ENCODE peak calls at places on chromosomes 11 and 22, in four cellular contexts. I is HL-60, D is BJ, H is Calu3. Z is an unnamed sample.

GRCh38 chr22:45201678-45202332 is 38.1 kb downstream of the NUP50 start:
- DNase-seq in H (no peak), I (no peak), D (peak), Z (peak)

GRCh38 chr11:108975641-108976071 is 310.8 kb downstream of the DDX10 start:
- DNase-seq in D (no peak), H (no peak), I (no peak), Z (no peak)

GRCh38 chr11:35875063-35875462 is 68.8 kb upstream of the LDLRAD3 start:
- DNase-seq in I (no peak), D (no peak), H (no peak), Z (no peak)

GRCh38 chr22:36768141-36768540 is 7.8 kb downstream of the IFT27 start:
- DNase-seq in D (no peak), I (no peak), H (no peak), Z (no peak)

GRCh38 chr11:575324-575995 is 810 bp upstream of the PHRF1 start:
- DNase-seq in I (peak), H (no peak), D (no peak), Z (peak)

GRCh38 chr11:67649634-67650540 is 643 bp downstream of the ACY3 start:
- DNase-seq in H (no peak), D (no peak), I (no peak), Z (no peak)

GRCh38 chr22:33116846-33117547 is 58.8 kb upstream of the SYN3 start:
- DNase-seq in H (no peak), I (no peak), D (no peak), Z (no peak)

GRCh38 chr11:1546536-1547466 is 25.3 kb downstream of the DUSP8 start:
- DNase-seq in D (no peak), I (peak), H (peak), Z (no peak)

GRCh38 chr11:123018702-123019101 is 37.1 kb upstream of the BSX start:
- DNase-seq in H (no peak), I (no peak), D (no peak), Z (no peak)

GRCh38 chr11:109320595-109320994 is 101.4 kb upstream of the C11orf87 start:
- DNase-seq in H (no peak), I (no peak), D (no peak), Z (no peak)

GRCh38 chr11:93131709-93132108 is 66.1 kb downstream of the SLC36A4 start:
- DNase-seq in I (no peak), D (no peak), H (no peak), Z (no peak)
- TF ChIP-seq CTCF in I (no peak), D (no peak), H (no peak), Z (no peak)

GRCh38 chr22:25061134-25061533 is 108.6 kb downstream of the KIAA1671 start:
- DNase-seq in H (no peak), D (no peak), I (no peak), Z (no peak)

GRCh38 chr22:25061605-25062377 is 109.3 kb downstream of the KIAA1671 start:
- DNase-seq in I (no peak), H (no peak), D (no peak), Z (no peak)

GRCh38 chr22:25062378-25063095 is 110.0 kb downstream of the KIAA1671 start:
- DNase-seq in I (no peak), D (no peak), H (no peak), Z (no peak)

GRCh38 chr22:25059438-25059837 is 106.9 kb downstream of the KIAA1671 start:
- DNase-seq in I (no peak), D (no peak), H (no peak), Z (no peak)

GRCh38 chr22:25060522-25061071 is 108.1 kb downstream of the KIAA1671 start:
- DNase-seq in D (no peak), I (no peak), H (no peak), Z (no peak)
- TF ChIP-seq CTCF in D (no peak), I (no peak), H (peak), Z (peak)

DNA sequence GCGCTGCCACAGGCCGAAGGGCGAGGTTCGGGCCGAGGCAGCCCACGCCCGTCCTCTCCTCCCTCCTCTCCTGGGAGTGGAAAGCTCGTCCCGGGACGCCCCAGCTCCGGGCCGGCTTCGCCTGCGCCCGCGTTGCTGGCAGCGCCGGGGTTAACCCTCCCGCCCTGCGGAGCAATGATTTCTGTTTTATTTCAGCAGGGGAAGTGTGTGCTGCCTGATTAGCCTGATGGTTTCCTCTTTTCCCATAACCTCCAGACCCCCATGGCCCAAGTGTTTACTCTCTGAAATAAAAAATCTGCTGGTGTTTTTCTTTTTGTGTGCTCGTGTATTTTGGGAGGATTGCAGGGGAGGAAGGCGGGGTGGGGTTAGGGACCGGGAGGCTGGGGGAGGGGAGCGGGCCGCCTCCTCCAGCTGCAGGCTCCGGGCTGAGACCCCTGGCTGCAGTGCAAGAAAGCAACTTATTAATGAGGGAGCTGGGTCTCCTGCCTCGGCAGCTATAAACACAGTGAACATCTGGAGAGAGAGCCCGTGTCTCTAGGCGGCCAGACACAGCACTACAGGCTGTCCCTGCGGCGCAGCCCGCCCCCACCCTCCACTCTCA is 38.6 kb downstream of the ETS1 start:
- DNase-seq in D (no peak), I (no peak), H (no peak), Z (peak)
- TF ChIP-seq CTCF in D (peak), I (no peak), H (no peak), Z (peak)

GRCh38 chr22:19770349-19771220 is 10.0 kb downstream of the TBX1 start:
- DNase-seq in D (no peak), H (no peak), I (no peak), Z (no peak)

GRCh38 chr22:19774628-19775027 is 14.1 kb downstream of the TBX1 start:
- DNase-seq in D (no peak), I (no peak), H (no peak), Z (no peak)

GRCh38 chr22:19772673-19773469 is 12.3 kb downstream of the TBX1 start:
- DNase-seq in H (no peak), D (no peak), I (no peak), Z (peak)

GRCh38 chr22:19773470-19774040 is 13.0 kb downstream of the TBX1 start:
- DNase-seq in H (no peak), D (no peak), I (no peak), Z (no peak)

DNA sequence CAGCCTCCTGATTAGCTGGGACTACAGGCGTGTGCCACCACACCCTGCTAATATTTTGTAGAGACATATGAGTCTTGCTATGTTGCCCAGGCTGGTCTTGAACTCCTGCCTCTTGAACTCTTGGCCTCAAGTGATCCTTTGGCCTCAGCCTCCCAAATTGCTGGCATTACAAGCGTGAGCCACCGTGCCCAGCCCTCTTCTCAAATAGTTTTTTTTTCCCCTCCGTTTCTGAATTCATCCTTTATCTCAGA is 11.8 kb downstream of the TBX1 start:
- DNase-seq in H (no peak), D (no peak), I (no peak), Z (no peak)
- TF ChIP-seq CTCF in H (no peak), D (no peak), I (no peak), Z (no peak)

GRCh38 chr11:82523141-82523540 is 210.5 kb downstream of the FAM181B start:
- DNase-seq in D (no peak), H (no peak), I (no peak), Z (no peak)
- TF ChIP-seq CTCF in D (no peak), H (no peak), I (no peak), Z (no peak)

GRCh38 chr11:12088531-12088930 is 21.9 kb upstream of the MICAL2 start:
- DNase-seq in H (no peak), D (no peak), I (no peak), Z (no peak)
- TF ChIP-seq CTCF in H (no peak), D (no peak), I (no peak), Z (no peak)

GRCh38 chr11:97269527-97269926 is 879.7 kb downstream of the JRKL start:
- DNase-seq in I (no peak), D (no peak), H (no peak), Z (no peak)
- TF ChIP-seq CTCF in I (no peak), D (no peak), H (no peak), Z (no peak)

DNA sequence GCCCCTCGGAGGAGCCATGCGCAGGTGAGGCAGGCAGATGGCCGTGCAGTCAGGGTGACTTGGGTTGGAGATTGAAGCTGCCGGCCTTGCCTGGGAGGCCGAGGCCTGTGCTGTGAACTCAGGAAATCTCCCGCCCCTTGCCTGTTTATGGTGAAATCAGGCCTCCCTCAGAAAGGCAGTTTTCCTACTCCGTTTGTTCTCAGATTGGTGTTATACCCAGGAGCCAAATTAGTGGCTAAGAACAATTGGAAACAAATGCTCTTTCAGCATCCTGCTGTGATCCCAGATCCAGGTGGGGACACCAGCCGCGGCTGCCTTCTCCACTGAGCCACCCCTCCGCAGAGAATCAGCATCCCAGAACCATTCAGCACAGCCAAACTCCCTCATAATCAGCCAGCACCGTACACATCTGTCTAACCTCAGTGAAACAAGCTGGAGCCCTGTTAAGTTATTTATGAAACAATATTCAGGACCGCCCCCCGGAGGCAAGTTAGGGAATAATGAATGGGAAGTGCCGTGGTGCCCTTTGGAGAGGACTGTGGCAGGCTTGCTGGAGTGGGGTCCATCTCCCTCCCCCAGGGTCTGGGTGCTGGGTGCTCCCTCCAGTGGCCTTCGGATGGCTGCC is 60.0 kb downstream of the PKNOX2 start:
- DNase-seq in D (no peak), H (no peak), I (no peak), Z (no peak)
- TF ChIP-seq CTCF in D (no peak), H (no peak), I (no peak), Z (no peak)

GRCh38 chr11:62152245-62153086 is 28.7 kb downstream of the INCENP start:
- DNase-seq in D (no peak), H (no peak), I (no peak), Z (no peak)

GRCh38 chr11:62151737-62152102 is 27.9 kb downstream of the INCENP start:
- DNase-seq in H (no peak), I (no peak), D (no peak), Z (no peak)

GRCh38 chr11:62153087-62153395 is 29.2 kb downstream of the INCENP start:
- DNase-seq in I (no peak), H (no peak), D (no peak), Z (no peak)

GRCh38 chr11:62149986-62150886 is 26.4 kb downstream of the INCENP start:
- DNase-seq in I (no peak), D (no peak), H (no peak), Z (no peak)

DNA sequence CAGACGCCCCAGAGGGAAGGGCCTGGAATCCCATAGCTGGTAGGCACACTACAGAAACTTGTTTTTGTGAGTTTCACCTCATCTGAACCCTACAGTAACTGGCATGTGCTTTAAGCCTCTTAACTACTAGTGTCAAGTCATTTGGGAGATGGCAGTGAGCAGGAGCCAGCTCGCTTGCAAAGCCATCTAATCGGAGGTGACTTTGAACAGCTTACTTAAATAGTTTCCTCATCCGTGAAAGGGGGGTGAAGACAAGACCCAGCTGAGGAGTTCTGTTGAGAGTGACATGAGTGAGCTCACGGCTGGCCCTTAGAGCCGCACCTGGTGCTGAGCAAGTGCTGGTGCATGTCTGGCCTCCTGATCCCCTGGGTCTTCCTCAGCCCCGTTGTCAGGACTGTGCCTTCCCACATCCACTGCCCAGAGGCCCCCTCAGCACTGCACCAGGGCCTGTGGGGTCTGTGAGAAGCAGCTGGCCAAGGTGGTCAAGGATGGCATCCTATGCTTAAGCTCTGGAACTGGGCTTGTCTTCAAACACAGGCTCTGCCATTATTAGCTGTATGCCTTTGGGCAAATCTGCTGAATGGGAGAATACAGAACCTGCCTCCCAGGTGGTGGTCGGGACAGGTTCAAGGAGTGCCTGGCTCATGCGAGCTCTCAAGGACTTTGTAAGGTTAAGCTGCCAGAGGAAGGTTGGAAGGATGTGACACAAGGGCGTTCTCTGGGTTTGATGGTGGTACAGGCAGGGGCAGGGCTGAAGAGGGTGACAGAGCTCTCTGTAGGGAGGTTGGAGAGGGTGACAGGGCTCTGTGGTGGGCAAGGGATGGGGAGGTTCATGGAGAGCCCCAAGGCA is 27.3 kb downstream of the INCENP start:
- DNase-seq in D (no peak), I (no peak), H (no peak), Z (no peak)
- TF ChIP-seq CTCF in D (no peak), I (no peak), H (no peak), Z (no peak)